ENCODE peak calls at places on chromosome 6, in eight cellular contexts. One of them, this sample, is unnamed.
A peak's percentile ranks its signal among the peaks of the same experiment; 100 is the strongest.

GRCh38 chr6:3009930-3010329 is 10.2 kb downstream of the NQO2 start:
- DNase-seq in effector CD4-positive, alpha-beta T cell: no peak
- DNase-seq in iPS-NIHi11: no peak
- DNase-seq in midbrain: no peak
- DNase-seq in aorta: no peak
- DNase-seq in H9: no peak
- DNase-seq in CD4-positive, alpha-beta T cell: no peak
- DNase-seq in substantia nigra: no peak
- DNase-seq in this sample: no peak

GRCh38 chr6:42451595-42452170 is at the start of gene TRERF1:
- DNase-seq in effector CD4-positive, alpha-beta T cell: peak; percentile 43
- DNase-seq in iPS-NIHi11: peak; percentile 71
- DNase-seq in midbrain: peak; percentile 39
- DNase-seq in aorta: peak; percentile 72
- DNase-seq in H9: peak; percentile 88
- DNase-seq in CD4-positive, alpha-beta T cell: peak; percentile 53
- DNase-seq in substantia nigra: no peak
- DNase-seq in this sample: peak; percentile 87

GRCh38 chr6:105178110-105178509 is 1.7 kb downstream of the POPDC3 start:
- DNase-seq in effector CD4-positive, alpha-beta T cell: no peak
- DNase-seq in iPS-NIHi11: no peak
- DNase-seq in midbrain: peak; percentile 13
- DNase-seq in aorta: no peak
- DNase-seq in H9: no peak
- DNase-seq in CD4-positive, alpha-beta T cell: no peak
- DNase-seq in substantia nigra: no peak
- DNase-seq in this sample: peak; percentile 87

GRCh38 chr6:49030621-49031020 is 432.4 kb downstream of the MMUT start:
- DNase-seq in effector CD4-positive, alpha-beta T cell: no peak
- DNase-seq in iPS-NIHi11: no peak
- DNase-seq in midbrain: no peak
- DNase-seq in aorta: no peak
- DNase-seq in H9: no peak
- DNase-seq in CD4-positive, alpha-beta T cell: no peak
- DNase-seq in substantia nigra: no peak
- DNase-seq in this sample: no peak

GRCh38 chr6:132190097-132190814 is 211.0 kb downstream of the MOXD1 start:
- DNase-seq in effector CD4-positive, alpha-beta T cell: no peak
- DNase-seq in iPS-NIHi11: no peak
- DNase-seq in midbrain: no peak
- DNase-seq in aorta: no peak
- DNase-seq in H9: no peak
- DNase-seq in CD4-positive, alpha-beta T cell: no peak
- DNase-seq in substantia nigra: no peak
- DNase-seq in this sample: peak; percentile 48

GRCh38 chr6:130598021-130598989 is 228.9 kb upstream of the SMLR1 start:
- DNase-seq in effector CD4-positive, alpha-beta T cell: no peak
- DNase-seq in iPS-NIHi11: no peak
- DNase-seq in midbrain: no peak
- DNase-seq in aorta: no peak
- DNase-seq in H9: no peak
- DNase-seq in CD4-positive, alpha-beta T cell: no peak
- DNase-seq in substantia nigra: no peak
- DNase-seq in this sample: peak; percentile 35

GRCh38 chr6:143955971-143956370 is 52.1 kb downstream of the PLAGL1 start:
- DNase-seq in effector CD4-positive, alpha-beta T cell: no peak
- DNase-seq in iPS-NIHi11: no peak
- DNase-seq in midbrain: no peak
- DNase-seq in aorta: no peak
- DNase-seq in H9: no peak
- DNase-seq in CD4-positive, alpha-beta T cell: no peak
- DNase-seq in substantia nigra: no peak
- DNase-seq in this sample: no peak

GRCh38 chr6:53524455-53524815 is 20.5 kb downstream of the GCLC start:
- DNase-seq in effector CD4-positive, alpha-beta T cell: no peak
- DNase-seq in iPS-NIHi11: no peak
- DNase-seq in midbrain: no peak
- DNase-seq in aorta: no peak
- DNase-seq in H9: no peak
- DNase-seq in CD4-positive, alpha-beta T cell: no peak
- DNase-seq in substantia nigra: no peak
- DNase-seq in this sample: peak; percentile 79

GRCh38 chr6:150142304-150142656 is 564 bp upstream of the PPP1R14C start:
- DNase-seq in effector CD4-positive, alpha-beta T cell: no peak
- DNase-seq in iPS-NIHi11: no peak
- DNase-seq in midbrain: no peak
- DNase-seq in aorta: no peak
- DNase-seq in H9: no peak
- DNase-seq in CD4-positive, alpha-beta T cell: no peak
- DNase-seq in substantia nigra: no peak
- DNase-seq in this sample: peak; percentile 24

GRCh38 chr6:155269765-155270164 is 6.0 kb downstream of the CLDN20 start:
- DNase-seq in effector CD4-positive, alpha-beta T cell: no peak
- DNase-seq in iPS-NIHi11: no peak
- DNase-seq in midbrain: no peak
- DNase-seq in aorta: no peak
- DNase-seq in H9: no peak
- DNase-seq in CD4-positive, alpha-beta T cell: no peak
- DNase-seq in substantia nigra: no peak
- DNase-seq in this sample: no peak

GRCh38 chr6:2854394-2854982 is 12.8 kb upstream of the SERPINB1 start:
- DNase-seq in effector CD4-positive, alpha-beta T cell: no peak
- DNase-seq in iPS-NIHi11: no peak
- DNase-seq in midbrain: peak; percentile 50
- DNase-seq in aorta: peak; percentile 68
- DNase-seq in H9: no peak
- DNase-seq in CD4-positive, alpha-beta T cell: no peak
- DNase-seq in substantia nigra: no peak
- DNase-seq in this sample: no peak

GRCh38 chr6:82248233-82248735 is 740 bp upstream of the IBTK start:
- DNase-seq in effector CD4-positive, alpha-beta T cell: no peak
- DNase-seq in iPS-NIHi11: peak; percentile 35
- DNase-seq in midbrain: peak; percentile 60
- DNase-seq in aorta: no peak
- DNase-seq in H9: no peak
- DNase-seq in CD4-positive, alpha-beta T cell: no peak
- DNase-seq in substantia nigra: no peak
- DNase-seq in this sample: peak; percentile 66

GRCh38 chr6:105432797-105433196 is 29.9 kb upstream of the PREP start:
- DNase-seq in effector CD4-positive, alpha-beta T cell: no peak
- DNase-seq in iPS-NIHi11: no peak
- DNase-seq in midbrain: no peak
- DNase-seq in aorta: no peak
- DNase-seq in H9: no peak
- DNase-seq in CD4-positive, alpha-beta T cell: no peak
- DNase-seq in substantia nigra: no peak
- DNase-seq in this sample: peak; percentile 86

GRCh38 chr6:282177-282866 is 10.0 kb upstream of the DUSP22 start:
- DNase-seq in effector CD4-positive, alpha-beta T cell: no peak
- DNase-seq in iPS-NIHi11: no peak
- DNase-seq in midbrain: no peak
- DNase-seq in aorta: no peak
- DNase-seq in H9: no peak
- DNase-seq in CD4-positive, alpha-beta T cell: no peak
- DNase-seq in substantia nigra: no peak
- DNase-seq in this sample: no peak

GRCh38 chr6:158207452-158207788 is 39.3 kb downstream of the GTF2H5 start:
- DNase-seq in effector CD4-positive, alpha-beta T cell: no peak
- DNase-seq in iPS-NIHi11: no peak
- DNase-seq in midbrain: no peak
- DNase-seq in aorta: no peak
- DNase-seq in H9: no peak
- DNase-seq in CD4-positive, alpha-beta T cell: no peak
- DNase-seq in substantia nigra: no peak
- DNase-seq in this sample: no peak

GRCh38 chr6:159487636-159488035 is 205.4 kb downstream of the SOD2 start:
- DNase-seq in effector CD4-positive, alpha-beta T cell: no peak
- DNase-seq in iPS-NIHi11: no peak
- DNase-seq in midbrain: no peak
- DNase-seq in aorta: no peak
- DNase-seq in H9: no peak
- DNase-seq in CD4-positive, alpha-beta T cell: no peak
- DNase-seq in substantia nigra: no peak
- DNase-seq in this sample: no peak

GRCh38 chr6:136547336-136547735 is 2.9 kb downstream of the MAP7 start:
- DNase-seq in effector CD4-positive, alpha-beta T cell: no peak
- DNase-seq in iPS-NIHi11: no peak
- DNase-seq in midbrain: peak; percentile 73
- DNase-seq in aorta: no peak
- DNase-seq in H9: no peak
- DNase-seq in CD4-positive, alpha-beta T cell: no peak
- DNase-seq in substantia nigra: no peak
- DNase-seq in this sample: peak; percentile 28

GRCh38 chr6:108589244-108589730 is 28.6 kb downstream of the FOXO3 start:
- DNase-seq in effector CD4-positive, alpha-beta T cell: no peak
- DNase-seq in iPS-NIHi11: peak; percentile 82
- DNase-seq in midbrain: peak; percentile 79
- DNase-seq in aorta: peak; percentile 71
- DNase-seq in H9: peak; percentile 89
- DNase-seq in CD4-positive, alpha-beta T cell: no peak
- DNase-seq in substantia nigra: peak; percentile 42
- DNase-seq in this sample: peak; percentile 53

GRCh38 chr6:971981-972640 is 279.2 kb upstream of the EXOC2 start:
- DNase-seq in effector CD4-positive, alpha-beta T cell: no peak
- DNase-seq in iPS-NIHi11: no peak
- DNase-seq in midbrain: no peak
- DNase-seq in aorta: no peak
- DNase-seq in H9: no peak
- DNase-seq in CD4-positive, alpha-beta T cell: no peak
- DNase-seq in substantia nigra: no peak
- DNase-seq in this sample: peak; percentile 33

GRCh38 chr6:16762547-16763477 is 1.6 kb upstream of the ATXN1 start:
- DNase-seq in effector CD4-positive, alpha-beta T cell: peak; percentile 71
- DNase-seq in iPS-NIHi11: peak; percentile 69
- DNase-seq in midbrain: peak; percentile 60
- DNase-seq in aorta: peak; percentile 66
- DNase-seq in H9: peak; percentile 54
- DNase-seq in CD4-positive, alpha-beta T cell: peak; percentile 26
- DNase-seq in substantia nigra: no peak
- DNase-seq in this sample: peak; percentile 90

GRCh38 chr6:106102967-106103727 is 17.0 kb downstream of the PRDM1 start:
- DNase-seq in effector CD4-positive, alpha-beta T cell: no peak
- DNase-seq in iPS-NIHi11: no peak
- DNase-seq in midbrain: no peak
- DNase-seq in aorta: no peak
- DNase-seq in H9: no peak
- DNase-seq in CD4-positive, alpha-beta T cell: no peak
- DNase-seq in substantia nigra: no peak
- DNase-seq in this sample: no peak

GRCh38 chr6:35810831-35811698 is 5.9 kb downstream of the LHFPL5 start:
- DNase-seq in effector CD4-positive, alpha-beta T cell: no peak
- DNase-seq in iPS-NIHi11: no peak
- DNase-seq in midbrain: no peak
- DNase-seq in aorta: no peak
- DNase-seq in H9: no peak
- DNase-seq in CD4-positive, alpha-beta T cell: no peak
- DNase-seq in substantia nigra: no peak
- DNase-seq in this sample: peak; percentile 39

GRCh38 chr6:39452306-39452705 is 129.8 kb upstream of the KCNK16 start:
- DNase-seq in effector CD4-positive, alpha-beta T cell: no peak
- DNase-seq in iPS-NIHi11: no peak
- DNase-seq in midbrain: no peak
- DNase-seq in aorta: no peak
- DNase-seq in H9: no peak
- DNase-seq in CD4-positive, alpha-beta T cell: no peak
- DNase-seq in substantia nigra: no peak
- DNase-seq in this sample: peak; percentile 77

GRCh38 chr6:81937296-81937937 is 184.9 kb upstream of the TENT5A start:
- DNase-seq in effector CD4-positive, alpha-beta T cell: no peak
- DNase-seq in iPS-NIHi11: no peak
- DNase-seq in midbrain: no peak
- DNase-seq in aorta: no peak
- DNase-seq in H9: no peak
- DNase-seq in CD4-positive, alpha-beta T cell: no peak
- DNase-seq in substantia nigra: no peak
- DNase-seq in this sample: peak; percentile 76

GRCh38 chr6:38387994-38388393 is 251.7 kb downstream of the BTBD9 start:
- DNase-seq in effector CD4-positive, alpha-beta T cell: no peak
- DNase-seq in iPS-NIHi11: no peak
- DNase-seq in midbrain: no peak
- DNase-seq in aorta: no peak
- DNase-seq in H9: no peak
- DNase-seq in CD4-positive, alpha-beta T cell: no peak
- DNase-seq in substantia nigra: no peak
- DNase-seq in this sample: peak; percentile 89

GRCh38 chr6:96685702-96686101 is 122.8 kb downstream of the FHL5 start:
- DNase-seq in effector CD4-positive, alpha-beta T cell: no peak
- DNase-seq in iPS-NIHi11: no peak
- DNase-seq in midbrain: no peak
- DNase-seq in aorta: no peak
- DNase-seq in H9: no peak
- DNase-seq in CD4-positive, alpha-beta T cell: no peak
- DNase-seq in substantia nigra: no peak
- DNase-seq in this sample: no peak

GRCh38 chr6:25085761-25086160 is 150.0 kb upstream of the RIPOR2 start:
- DNase-seq in effector CD4-positive, alpha-beta T cell: no peak
- DNase-seq in iPS-NIHi11: no peak
- DNase-seq in midbrain: no peak
- DNase-seq in aorta: no peak
- DNase-seq in H9: no peak
- DNase-seq in CD4-positive, alpha-beta T cell: no peak
- DNase-seq in substantia nigra: no peak
- DNase-seq in this sample: no peak

GRCh38 chr6:151436814-151437213 is 15.1 kb downstream of the RMND1 start:
- DNase-seq in effector CD4-positive, alpha-beta T cell: no peak
- DNase-seq in iPS-NIHi11: no peak
- DNase-seq in midbrain: no peak
- DNase-seq in aorta: no peak
- DNase-seq in H9: no peak
- DNase-seq in CD4-positive, alpha-beta T cell: no peak
- DNase-seq in substantia nigra: no peak
- DNase-seq in this sample: peak; percentile 46

GRCh38 chr6:19210849-19211590 is 626.1 kb upstream of the ID4 start:
- DNase-seq in effector CD4-positive, alpha-beta T cell: no peak
- DNase-seq in iPS-NIHi11: peak; percentile 71
- DNase-seq in midbrain: no peak
- DNase-seq in aorta: no peak
- DNase-seq in H9: peak; percentile 75
- DNase-seq in CD4-positive, alpha-beta T cell: no peak
- DNase-seq in substantia nigra: no peak
- DNase-seq in this sample: no peak

GRCh38 chr6:161918154-161918553 is 644.3 kb upstream of the AGPAT4 start:
- DNase-seq in effector CD4-positive, alpha-beta T cell: no peak
- DNase-seq in iPS-NIHi11: no peak
- DNase-seq in midbrain: no peak
- DNase-seq in aorta: no peak
- DNase-seq in H9: no peak
- DNase-seq in CD4-positive, alpha-beta T cell: no peak
- DNase-seq in substantia nigra: no peak
- DNase-seq in this sample: peak; percentile 37

GRCh38 chr6:147949981-147950622 is 392.5 kb upstream of the SASH1 start:
- DNase-seq in effector CD4-positive, alpha-beta T cell: no peak
- DNase-seq in iPS-NIHi11: no peak
- DNase-seq in midbrain: no peak
- DNase-seq in aorta: no peak
- DNase-seq in H9: no peak
- DNase-seq in CD4-positive, alpha-beta T cell: no peak
- DNase-seq in substantia nigra: no peak
- DNase-seq in this sample: peak; percentile 58

GRCh38 chr6:25010917-25011625 is 75.3 kb upstream of the RIPOR2 start:
- DNase-seq in effector CD4-positive, alpha-beta T cell: no peak
- DNase-seq in iPS-NIHi11: no peak
- DNase-seq in midbrain: no peak
- DNase-seq in aorta: no peak
- DNase-seq in H9: no peak
- DNase-seq in CD4-positive, alpha-beta T cell: no peak
- DNase-seq in substantia nigra: no peak
- DNase-seq in this sample: peak; percentile 66

GRCh38 chr6:20028143-20028542 is 184.1 kb downstream of the MBOAT1 start:
- DNase-seq in effector CD4-positive, alpha-beta T cell: no peak
- DNase-seq in iPS-NIHi11: peak; percentile 26
- DNase-seq in midbrain: no peak
- DNase-seq in aorta: no peak
- DNase-seq in H9: peak; percentile 68
- DNase-seq in CD4-positive, alpha-beta T cell: no peak
- DNase-seq in substantia nigra: no peak
- DNase-seq in this sample: no peak

GRCh38 chr6:151993364-151993763 is 185.9 kb downstream of the ESR1 start:
- DNase-seq in effector CD4-positive, alpha-beta T cell: no peak
- DNase-seq in iPS-NIHi11: no peak
- DNase-seq in midbrain: no peak
- DNase-seq in aorta: peak; percentile 41
- DNase-seq in H9: no peak
- DNase-seq in CD4-positive, alpha-beta T cell: no peak
- DNase-seq in substantia nigra: no peak
- DNase-seq in this sample: no peak

This sample was measured in foreskin fibroblast.